ENCODE peak calls at places on chromosomes 1 and 21, in six cellular contexts. One of them, this sample, is unnamed.

GRCh38 chr1:239243003-239243402 is 143.4 kb upstream of the CHRM3 start:
- DNase-seq in A549: no peak
- DNase-seq in GM12878: no peak
- DNase-seq in K562: no peak
- DNase-seq in HepG2: no peak
- DNase-seq in endothelial cell of umbilical vein: no peak
- DNase-seq in this sample: no peak

GRCh38 chr1:211334986-211335385 is 8.4 kb downstream of the TRAF5 start:
- DNase-seq in A549: no peak
- DNase-seq in GM12878: no peak
- DNase-seq in K562: no peak
- DNase-seq in HepG2: no peak
- DNase-seq in endothelial cell of umbilical vein: no peak
- DNase-seq in this sample: no peak

GRCh38 chr1:228463559-228464455 is 23.4 kb upstream of the RNF187 start:
- DNase-seq in A549: peak; percentile 77
- DNase-seq in GM12878: no peak
- DNase-seq in K562: peak; percentile 94
- DNase-seq in HepG2: no peak
- DNase-seq in endothelial cell of umbilical vein: no peak
- DNase-seq in this sample: peak; percentile 84

GRCh38 chr1:165284471-165284870 is 72.0 kb downstream of the LMX1A start:
- DNase-seq in A549: no peak
- DNase-seq in GM12878: no peak
- DNase-seq in K562: no peak
- DNase-seq in HepG2: no peak
- DNase-seq in endothelial cell of umbilical vein: no peak
- DNase-seq in this sample: no peak

GRCh38 chr1:226678701-226679100 is 60.4 kb downstream of the ITPKB start:
- DNase-seq in A549: no peak
- DNase-seq in GM12878: no peak
- DNase-seq in K562: peak; percentile 19
- DNase-seq in HepG2: no peak
- DNase-seq in endothelial cell of umbilical vein: no peak
- DNase-seq in this sample: no peak

GRCh38 chr1:6704746-6705145 is 3.1 kb upstream of the DNAJC11 start:
- DNase-seq in A549: no peak
- DNase-seq in GM12878: no peak
- DNase-seq in K562: no peak
- DNase-seq in HepG2: no peak
- DNase-seq in endothelial cell of umbilical vein: no peak
- DNase-seq in this sample: no peak

GRCh38 chr1:192530254-192530653 is 45.3 kb upstream of the RGS1 start:
- DNase-seq in A549: no peak
- DNase-seq in GM12878: peak; percentile 93
- DNase-seq in K562: no peak
- DNase-seq in HepG2: no peak
- DNase-seq in endothelial cell of umbilical vein: peak; percentile 61
- DNase-seq in this sample: no peak

GRCh38 chr1:29630756-29631155 is 394.4 kb downstream of the PTPRU start:
- DNase-seq in A549: no peak
- DNase-seq in GM12878: no peak
- DNase-seq in K562: no peak
- DNase-seq in HepG2: no peak
- DNase-seq in endothelial cell of umbilical vein: no peak
- DNase-seq in this sample: no peak

GRCh38 chr1:2391034-2391384 is 345 bp downstream of the MORN1 start:
- DNase-seq in A549: peak; percentile 37
- DNase-seq in GM12878: no peak
- DNase-seq in K562: peak; percentile 89
- DNase-seq in HepG2: no peak
- DNase-seq in endothelial cell of umbilical vein: no peak
- DNase-seq in this sample: peak; percentile 47

GRCh38 chr1:99751877-99752504 is 14.4 kb downstream of the FRRS1 start:
- DNase-seq in A549: no peak
- DNase-seq in GM12878: peak; percentile 73
- DNase-seq in K562: no peak
- DNase-seq in HepG2: no peak
- DNase-seq in endothelial cell of umbilical vein: no peak
- DNase-seq in this sample: no peak

GRCh38 chr21:35614412-35614901 is 445.9 kb downstream of the SETD4 start:
- DNase-seq in A549: no peak
- DNase-seq in GM12878: no peak
- DNase-seq in K562: no peak
- DNase-seq in HepG2: no peak
- DNase-seq in endothelial cell of umbilical vein: peak; percentile 37
- DNase-seq in this sample: peak; percentile 37

GRCh38 chr21:24290151-24290833 is 1317.0 kb downstream of the MRPL39 start:
- DNase-seq in A549: no peak
- DNase-seq in GM12878: no peak
- DNase-seq in K562: no peak
- DNase-seq in HepG2: no peak
- DNase-seq in endothelial cell of umbilical vein: no peak
- DNase-seq in this sample: no peak

GRCh38 chr1:227924168-227924837 is 23.4 kb downstream of the WNT9A start:
- DNase-seq in A549: no peak
- DNase-seq in GM12878: no peak
- DNase-seq in K562: no peak
- DNase-seq in HepG2: no peak
- DNase-seq in endothelial cell of umbilical vein: no peak
- DNase-seq in this sample: no peak

GRCh38 chr21:16775056-16775455 is 737.8 kb upstream of the CXADR start:
- DNase-seq in A549: no peak
- DNase-seq in GM12878: no peak
- DNase-seq in K562: no peak
- DNase-seq in HepG2: no peak
- DNase-seq in endothelial cell of umbilical vein: no peak
- DNase-seq in this sample: no peak

GRCh38 chr1:154352245-154352580 is 26.9 kb downstream of the ATP8B2 start:
- DNase-seq in A549: no peak
- DNase-seq in GM12878: no peak
- DNase-seq in K562: no peak
- DNase-seq in HepG2: no peak
- DNase-seq in endothelial cell of umbilical vein: no peak
- DNase-seq in this sample: no peak

GRCh38 chr1:226722901-226723639 is 16.0 kb downstream of the ITPKB start:
- DNase-seq in A549: no peak
- DNase-seq in GM12878: no peak
- DNase-seq in K562: no peak
- DNase-seq in HepG2: no peak
- DNase-seq in endothelial cell of umbilical vein: no peak
- DNase-seq in this sample: no peak

GRCh38 chr1:155648207-155649147 is 38.5 kb downstream of the MSTO1 start:
- DNase-seq in A549: peak; percentile 85
- DNase-seq in GM12878: no peak
- DNase-seq in K562: no peak
- DNase-seq in HepG2: peak; percentile 83
- DNase-seq in endothelial cell of umbilical vein: peak; percentile 87
- DNase-seq in this sample: peak; percentile 63

GRCh38 chr1:24920155-24920925 is 9.7 kb downstream of the RUNX3 start:
- DNase-seq in A549: no peak
- DNase-seq in GM12878: no peak
- DNase-seq in K562: peak; percentile 41
- DNase-seq in HepG2: no peak
- DNase-seq in endothelial cell of umbilical vein: no peak
- DNase-seq in this sample: no peak

GRCh38 chr1:181119076-181119989 is 30.8 kb downstream of the IER5 start:
- DNase-seq in A549: no peak
- DNase-seq in GM12878: no peak
- DNase-seq in K562: no peak
- DNase-seq in HepG2: no peak
- DNase-seq in endothelial cell of umbilical vein: no peak
- DNase-seq in this sample: no peak

GRCh38 chr1:53320646-53321045 is 7.2 kb downstream of the LRP8 start:
- DNase-seq in A549: no peak
- DNase-seq in GM12878: no peak
- DNase-seq in K562: no peak
- DNase-seq in HepG2: no peak
- DNase-seq in endothelial cell of umbilical vein: no peak
- DNase-seq in this sample: no peak

GRCh38 chr1:161180643-161181042 is 3.3 kb upstream of the B4GALT3 start:
- DNase-seq in A549: no peak
- DNase-seq in GM12878: no peak
- DNase-seq in K562: no peak
- DNase-seq in HepG2: no peak
- DNase-seq in endothelial cell of umbilical vein: no peak
- DNase-seq in this sample: peak; percentile 62

GRCh38 chr1:218874313-218874712 is 299.4 kb upstream of the LYPLAL1 start:
- DNase-seq in A549: no peak
- DNase-seq in GM12878: no peak
- DNase-seq in K562: no peak
- DNase-seq in HepG2: peak; percentile 39
- DNase-seq in endothelial cell of umbilical vein: peak; percentile 90
- DNase-seq in this sample: peak; percentile 95

GRCh38 chr1:9730096-9730901 is 78.8 kb downstream of the PIK3CD start:
- DNase-seq in A549: no peak
- DNase-seq in GM12878: no peak
- DNase-seq in K562: no peak
- DNase-seq in HepG2: no peak
- DNase-seq in endothelial cell of umbilical vein: no peak
- DNase-seq in this sample: no peak

GRCh38 chr1:204102029-204102611 is 29.2 kb downstream of the SOX13 start:
- DNase-seq in A549: no peak
- DNase-seq in GM12878: no peak
- DNase-seq in K562: no peak
- DNase-seq in HepG2: peak; percentile 89
- DNase-seq in endothelial cell of umbilical vein: peak; percentile 64
- DNase-seq in this sample: no peak

GRCh38 chr21:32712043-32712442 is 15.8 kb downstream of the SYNJ1 start:
- DNase-seq in A549: no peak
- DNase-seq in GM12878: peak; percentile 82
- DNase-seq in K562: no peak
- DNase-seq in HepG2: no peak
- DNase-seq in endothelial cell of umbilical vein: no peak
- DNase-seq in this sample: peak; percentile 9

GRCh38 chr1:242237051-242237450 is 238.2 kb upstream of the MAP1LC3C start:
- DNase-seq in A549: no peak
- DNase-seq in GM12878: no peak
- DNase-seq in K562: no peak
- DNase-seq in HepG2: no peak
- DNase-seq in endothelial cell of umbilical vein: no peak
- DNase-seq in this sample: no peak

GRCh38 chr21:23853796-23854379 is 1753.4 kb downstream of the MRPL39 start:
- DNase-seq in A549: no peak
- DNase-seq in GM12878: no peak
- DNase-seq in K562: peak; percentile 16
- DNase-seq in HepG2: no peak
- DNase-seq in endothelial cell of umbilical vein: peak; percentile 24
- DNase-seq in this sample: peak; percentile 50

GRCh38 chr1:203176744-203177460 is 1.3 kb upstream of the MYBPH start:
- DNase-seq in A549: no peak
- DNase-seq in GM12878: no peak
- DNase-seq in K562: no peak
- DNase-seq in HepG2: no peak
- DNase-seq in endothelial cell of umbilical vein: no peak
- DNase-seq in this sample: no peak

GRCh38 chr1:1038694-1039093 is 18.8 kb downstream of the AGRN start:
- DNase-seq in A549: no peak
- DNase-seq in GM12878: no peak
- DNase-seq in K562: no peak
- DNase-seq in HepG2: no peak
- DNase-seq in endothelial cell of umbilical vein: no peak
- DNase-seq in this sample: peak; percentile 85

DNA sequence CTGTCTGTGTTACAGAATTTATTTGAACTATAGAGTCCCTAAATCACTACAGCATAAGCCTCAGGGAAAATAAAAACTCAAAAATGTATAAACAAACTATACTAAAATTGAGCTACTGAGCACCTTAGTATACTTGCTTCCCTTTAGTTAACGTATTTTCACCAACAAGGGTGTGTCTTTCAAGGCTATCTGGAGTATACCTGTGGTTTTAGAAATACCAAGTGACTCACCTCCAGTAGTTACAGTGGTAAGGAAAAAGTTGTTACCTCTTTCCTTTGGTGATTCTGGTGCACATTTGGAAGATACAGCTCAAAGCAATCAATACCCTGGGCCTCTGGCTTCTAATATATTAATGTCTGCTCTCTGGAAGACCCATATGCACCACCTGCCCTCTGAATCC is 68.0 kb upstream of the C1orf105 start:
- DNase-seq in A549: no peak
- DNase-seq in GM12878: no peak
- DNase-seq in K562: no peak
- DNase-seq in HepG2: no peak
- DNase-seq in endothelial cell of umbilical vein: no peak
- DNase-seq in this sample: no peak
- TF ChIP-seq MYC in A549: no peak
- TF ChIP-seq MYC in GM12878: no peak
- TF ChIP-seq MYC in K562: no peak
- TF ChIP-seq MYC in HepG2: no peak
- TF ChIP-seq MYC in endothelial cell of umbilical vein: no peak
- TF ChIP-seq MYC in this sample: no peak

DNA sequence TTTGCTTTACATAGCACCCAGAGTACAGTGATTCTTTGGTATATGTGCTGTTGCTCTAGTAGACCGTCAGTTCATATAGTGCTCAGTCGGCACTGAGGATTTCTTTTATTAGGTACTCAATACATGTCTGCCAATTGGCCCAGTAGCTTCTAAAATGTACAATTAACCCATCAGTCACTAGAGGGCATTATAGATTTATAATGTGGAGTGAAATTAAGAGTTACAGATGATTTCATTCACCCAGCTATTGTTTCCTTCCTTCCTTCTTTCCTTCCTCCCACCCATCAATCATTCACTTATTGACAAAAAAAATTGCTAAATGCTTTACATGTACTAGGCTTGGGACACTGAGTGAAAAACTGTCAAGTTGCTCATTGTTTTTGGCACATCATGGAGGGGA is 263.6 kb upstream of the USP24 start:
- DNase-seq in A549: no peak
- DNase-seq in GM12878: no peak
- DNase-seq in K562: no peak
- DNase-seq in HepG2: peak; percentile 20
- DNase-seq in endothelial cell of umbilical vein: peak; percentile 68
- DNase-seq in this sample: peak; percentile 19
- TF ChIP-seq CTCF in A549: peak; percentile 12
- TF ChIP-seq CTCF in GM12878: peak; percentile 34
- TF ChIP-seq CTCF in K562: peak; percentile 17
- TF ChIP-seq CTCF in HepG2: peak; percentile 54
- TF ChIP-seq CTCF in endothelial cell of umbilical vein: peak; percentile 19
- TF ChIP-seq CTCF in this sample: no peak

DNA sequence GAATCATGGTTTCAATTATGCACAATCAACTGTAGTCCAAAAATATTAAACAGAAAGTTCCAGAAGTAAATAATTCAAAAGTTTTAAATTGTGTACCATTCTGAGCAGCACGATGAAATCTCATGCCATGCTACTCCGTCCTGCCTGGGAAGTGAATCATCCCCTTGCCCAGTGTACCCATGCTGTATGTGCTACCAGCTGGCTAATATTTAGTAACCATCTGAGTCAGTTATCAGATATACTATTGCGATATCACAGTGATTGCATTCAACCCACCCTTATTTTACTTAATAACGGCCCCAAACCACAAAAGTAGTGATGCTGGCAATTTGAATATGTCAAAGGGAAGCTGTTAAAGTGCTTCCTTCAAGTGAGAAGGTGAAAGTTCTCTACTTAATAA is 56.2 kb downstream of the EVI5 start:
- DNase-seq in A549: no peak
- DNase-seq in GM12878: no peak
- DNase-seq in K562: no peak
- DNase-seq in HepG2: no peak
- DNase-seq in endothelial cell of umbilical vein: no peak
- DNase-seq in this sample: peak; percentile 44
- TF ChIP-seq MYC in A549: no peak
- TF ChIP-seq MYC in GM12878: no peak
- TF ChIP-seq MYC in K562: no peak
- TF ChIP-seq MYC in HepG2: no peak
- TF ChIP-seq MYC in endothelial cell of umbilical vein: no peak
- TF ChIP-seq MYC in this sample: no peak

GRCh38 chr1:234978397-234979291 is 150.0 kb downstream of the TOMM20 start:
- DNase-seq in A549: no peak
- DNase-seq in GM12878: peak; percentile 94
- DNase-seq in K562: peak; percentile 77
- DNase-seq in HepG2: peak; percentile 96
- DNase-seq in endothelial cell of umbilical vein: peak; percentile 86
- DNase-seq in this sample: peak; percentile 75
- TF ChIP-seq CTCF in A549: no peak
- TF ChIP-seq CTCF in GM12878: peak; percentile 16
- TF ChIP-seq CTCF in K562: no peak
- TF ChIP-seq CTCF in HepG2: peak; percentile 62
- TF ChIP-seq CTCF in endothelial cell of umbilical vein: no peak
- TF ChIP-seq CTCF in this sample: no peak